ENCODE peak calls at places on chromosomes 16 and 17, in six cellular contexts. One of them, this sample, is unnamed.

GRCh38 chr16:68446941-68447675 is 1.2 kb downstream of the SMPD3 start:
- DNase-seq in SK-N-SH: peak; percentile 76
- DNase-seq in left ventricle myocardium inferior: no peak
- DNase-seq in tibial artery: no peak
- DNase-seq in esophagus muscularis mucosa: no peak
- DNase-seq in AG04450: no peak
- DNase-seq in this sample: no peak

GRCh38 chr17:47305302-47305923 is 18.3 kb upstream of the EFCAB13 start:
- DNase-seq in esophagus muscularis mucosa: no peak
- DNase-seq in AG04450: peak; percentile 74
- DNase-seq in tibial artery: no peak
- DNase-seq in left ventricle myocardium inferior: no peak
- DNase-seq in SK-N-SH: no peak
- DNase-seq in this sample: no peak

GRCh38 chr17:12729086-12729485 is 60.2 kb upstream of the ARHGAP44 start:
- DNase-seq in esophagus muscularis mucosa: peak; percentile 66
- DNase-seq in SK-N-SH: no peak
- DNase-seq in AG04450: no peak
- DNase-seq in left ventricle myocardium inferior: no peak
- DNase-seq in tibial artery: no peak
- DNase-seq in this sample: no peak

GRCh38 chr17:21214777-21215541 is 998 bp upstream of the TMEM11 start:
- DNase-seq in left ventricle myocardium inferior: no peak
- DNase-seq in AG04450: no peak
- DNase-seq in SK-N-SH: no peak
- DNase-seq in esophagus muscularis mucosa: no peak
- DNase-seq in tibial artery: peak; percentile 72
- DNase-seq in this sample: no peak

GRCh38 chr17:54948380-54948779 is 20.1 kb downstream of the COX11 start:
- DNase-seq in AG04450: peak; percentile 77
- DNase-seq in SK-N-SH: no peak
- DNase-seq in tibial artery: no peak
- DNase-seq in left ventricle myocardium inferior: no peak
- DNase-seq in esophagus muscularis mucosa: no peak
- DNase-seq in this sample: no peak

GRCh38 chr17:77061711-77062110 is 79.1 kb upstream of the SEC14L1 start:
- DNase-seq in SK-N-SH: no peak
- DNase-seq in left ventricle myocardium inferior: no peak
- DNase-seq in tibial artery: no peak
- DNase-seq in AG04450: no peak
- DNase-seq in esophagus muscularis mucosa: no peak
- DNase-seq in this sample: no peak

GRCh38 chr17:61836266-61837174 is 26.8 kb downstream of the BRIP1 start:
- DNase-seq in SK-N-SH: no peak
- DNase-seq in tibial artery: no peak
- DNase-seq in left ventricle myocardium inferior: no peak
- DNase-seq in esophagus muscularis mucosa: no peak
- DNase-seq in AG04450: no peak
- DNase-seq in this sample: no peak

GRCh38 chr16:10754941-10755340 is 11.3 kb downstream of the NUBP1 start:
- DNase-seq in tibial artery: no peak
- DNase-seq in SK-N-SH: no peak
- DNase-seq in AG04450: no peak
- DNase-seq in esophagus muscularis mucosa: no peak
- DNase-seq in left ventricle myocardium inferior: no peak
- DNase-seq in this sample: no peak

GRCh38 chr16:1107141-1107540 is 11.1 kb upstream of the C1QTNF8 start:
- DNase-seq in esophagus muscularis mucosa: no peak
- DNase-seq in SK-N-SH: no peak
- DNase-seq in left ventricle myocardium inferior: no peak
- DNase-seq in tibial artery: no peak
- DNase-seq in AG04450: no peak
- DNase-seq in this sample: no peak

GRCh38 chr17:16534236-16534635 is 34.8 kb downstream of the ZNF287 start:
- DNase-seq in tibial artery: no peak
- DNase-seq in AG04450: no peak
- DNase-seq in left ventricle myocardium inferior: no peak
- DNase-seq in esophagus muscularis mucosa: no peak
- DNase-seq in SK-N-SH: no peak
- DNase-seq in this sample: no peak

GRCh38 chr16:46908540-46909372 is 24.6 kb downstream of the GPT2 start:
- DNase-seq in AG04450: peak; percentile 30
- DNase-seq in left ventricle myocardium inferior: no peak
- DNase-seq in tibial artery: no peak
- DNase-seq in esophagus muscularis mucosa: no peak
- DNase-seq in SK-N-SH: peak; percentile 84
- DNase-seq in this sample: peak; percentile 23

GRCh38 chr16:29926675-29927522 is 873 bp upstream of the KCTD13 start:
- DNase-seq in left ventricle myocardium inferior: no peak
- DNase-seq in tibial artery: no peak
- DNase-seq in SK-N-SH: peak; percentile 47
- DNase-seq in esophagus muscularis mucosa: no peak
- DNase-seq in AG04450: no peak
- DNase-seq in this sample: no peak

GRCh38 chr17:60585887-60586286 is 14.1 kb upstream of the PPM1D start:
- DNase-seq in AG04450: no peak
- DNase-seq in SK-N-SH: no peak
- DNase-seq in esophagus muscularis mucosa: no peak
- DNase-seq in left ventricle myocardium inferior: no peak
- DNase-seq in tibial artery: no peak
- DNase-seq in this sample: no peak

GRCh38 chr16:2981177-2981898 is 1.1 kb upstream of the PKMYT1 start:
- DNase-seq in esophagus muscularis mucosa: no peak
- DNase-seq in SK-N-SH: no peak
- DNase-seq in AG04450: no peak
- DNase-seq in tibial artery: no peak
- DNase-seq in left ventricle myocardium inferior: no peak
- DNase-seq in this sample: no peak

GRCh38 chr17:6930754-6931153 is 65.1 kb upstream of the ALOX12 start:
- DNase-seq in tibial artery: no peak
- DNase-seq in esophagus muscularis mucosa: no peak
- DNase-seq in left ventricle myocardium inferior: no peak
- DNase-seq in SK-N-SH: no peak
- DNase-seq in AG04450: no peak
- DNase-seq in this sample: no peak

GRCh38 chr16:64830653-64831052 is 291.2 kb downstream of the CDH11 start:
- DNase-seq in SK-N-SH: no peak
- DNase-seq in left ventricle myocardium inferior: no peak
- DNase-seq in tibial artery: no peak
- DNase-seq in esophagus muscularis mucosa: no peak
- DNase-seq in AG04450: peak; percentile 54
- DNase-seq in this sample: no peak
- H3K27ac ChIP-seq in SK-N-SH: no peak overlapping the region
- H3K27ac ChIP-seq in left ventricle myocardium inferior: no peak overlapping the region
- H3K27ac ChIP-seq in tibial artery: no peak overlapping the region
- H3K27ac ChIP-seq in esophagus muscularis mucosa: no peak overlapping the region
- H3K27ac ChIP-seq in AG04450: no peak overlapping the region
- H3K27ac ChIP-seq in this sample: no peak overlapping the region

GRCh38 chr17:31475378-31476162 is 84.1 kb downstream of the RAB11FIP4 start:
- DNase-seq in esophagus muscularis mucosa: no peak
- DNase-seq in AG04450: no peak
- DNase-seq in left ventricle myocardium inferior: no peak
- DNase-seq in tibial artery: no peak
- DNase-seq in SK-N-SH: no peak
- DNase-seq in this sample: no peak

GRCh38 chr17:31479524-31479923 is 88.0 kb downstream of the RAB11FIP4 start:
- DNase-seq in SK-N-SH: no peak
- DNase-seq in tibial artery: no peak
- DNase-seq in esophagus muscularis mucosa: no peak
- DNase-seq in left ventricle myocardium inferior: no peak
- DNase-seq in AG04450: no peak
- DNase-seq in this sample: no peak

GRCh38 chr17:31477417-31478055 is 86.1 kb downstream of the RAB11FIP4 start:
- DNase-seq in tibial artery: no peak
- DNase-seq in esophagus muscularis mucosa: no peak
- DNase-seq in AG04450: no peak
- DNase-seq in left ventricle myocardium inferior: no peak
- DNase-seq in SK-N-SH: no peak
- DNase-seq in this sample: no peak

GRCh38 chr17:31479009-31479408 is 87.5 kb downstream of the RAB11FIP4 start:
- DNase-seq in esophagus muscularis mucosa: no peak
- DNase-seq in tibial artery: no peak
- DNase-seq in left ventricle myocardium inferior: no peak
- DNase-seq in SK-N-SH: no peak
- DNase-seq in AG04450: no peak
- DNase-seq in this sample: no peak

GRCh38 chr17:31476525-31477416 is 85.3 kb downstream of the RAB11FIP4 start:
- DNase-seq in left ventricle myocardium inferior: no peak
- DNase-seq in tibial artery: no peak
- DNase-seq in esophagus muscularis mucosa: no peak
- DNase-seq in AG04450: no peak
- DNase-seq in SK-N-SH: no peak
- DNase-seq in this sample: no peak
- H3K27ac ChIP-seq in left ventricle myocardium inferior: no peak overlapping the region
- H3K27ac ChIP-seq in tibial artery: no peak overlapping the region
- H3K27ac ChIP-seq in esophagus muscularis mucosa: no peak overlapping the region
- H3K27ac ChIP-seq in AG04450: no peak overlapping the region
- H3K27ac ChIP-seq in SK-N-SH: no peak overlapping the region
- H3K27ac ChIP-seq in this sample: no peak overlapping the region

DNA sequence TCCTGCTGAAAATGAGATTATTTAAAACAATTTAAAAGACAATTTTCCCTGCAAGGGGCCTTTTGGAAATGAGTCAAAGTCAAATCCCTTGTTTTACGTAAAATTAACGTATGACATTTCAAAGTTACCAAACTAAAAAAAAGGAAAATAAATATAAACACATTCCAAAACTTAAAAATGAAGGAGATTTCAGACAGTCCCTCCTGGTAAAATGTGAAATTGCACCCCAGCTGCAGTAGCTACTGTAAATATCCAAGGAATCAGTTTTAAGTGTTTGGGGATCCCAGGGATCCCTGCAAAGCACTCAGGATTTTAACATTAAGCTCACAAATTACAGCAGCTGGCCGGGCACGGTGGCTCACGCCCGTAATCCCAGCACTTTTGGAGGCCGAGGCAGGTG is 63.3 kb downstream of the NXN start:
- DNase-seq in AG04450: no peak
- DNase-seq in esophagus muscularis mucosa: no peak
- DNase-seq in SK-N-SH: no peak
- DNase-seq in left ventricle myocardium inferior: no peak
- DNase-seq in tibial artery: no peak
- DNase-seq in this sample: no peak
- H3K27ac ChIP-seq in AG04450: no peak overlapping the region
- H3K27ac ChIP-seq in esophagus muscularis mucosa: peak overlapping the region; percentile 77
- H3K27ac ChIP-seq in SK-N-SH: no peak overlapping the region
- H3K27ac ChIP-seq in left ventricle myocardium inferior: peak overlapping the region; percentile 84
- H3K27ac ChIP-seq in tibial artery: no peak overlapping the region
- H3K27ac ChIP-seq in this sample: no peak overlapping the region

DNA sequence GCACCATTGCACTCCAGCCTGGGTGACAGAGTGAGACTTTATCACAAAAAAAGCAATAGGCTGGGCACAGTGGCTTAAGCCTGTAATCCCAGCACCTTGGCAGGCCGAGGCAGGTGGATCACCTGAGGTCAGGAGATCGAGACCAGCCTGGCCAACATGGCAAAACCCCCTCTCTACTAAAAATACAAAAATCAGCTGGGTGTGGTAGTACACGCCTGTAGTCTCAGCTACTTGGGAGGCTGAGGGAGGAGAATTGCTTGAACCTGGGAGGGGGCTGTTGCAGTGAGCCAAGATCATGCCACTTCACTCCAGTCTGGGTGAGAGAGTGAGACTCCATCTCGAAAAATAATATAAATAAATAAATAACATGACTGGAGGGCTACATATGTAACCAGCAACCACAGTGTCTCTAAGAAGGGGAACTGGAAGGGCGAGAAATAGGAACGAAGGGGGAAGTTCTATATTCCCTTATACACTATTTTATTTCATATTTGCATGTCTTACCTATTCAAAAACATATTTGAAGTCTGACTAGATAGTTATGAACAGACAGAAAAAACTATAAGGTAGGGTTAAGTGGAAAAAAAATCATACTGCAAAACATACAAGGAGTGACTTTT is 25.9 kb downstream of the MYH11 start:
- DNase-seq in tibial artery: peak; percentile 39
- DNase-seq in AG04450: no peak
- DNase-seq in esophagus muscularis mucosa: no peak
- DNase-seq in left ventricle myocardium inferior: no peak
- DNase-seq in SK-N-SH: no peak
- DNase-seq in this sample: no peak
- H3K27ac ChIP-seq in tibial artery: peak overlapping the region; percentile 97
- H3K27ac ChIP-seq in AG04450: no peak overlapping the region
- H3K27ac ChIP-seq in esophagus muscularis mucosa: peak overlapping the region; percentile 95
- H3K27ac ChIP-seq in left ventricle myocardium inferior: no peak overlapping the region
- H3K27ac ChIP-seq in SK-N-SH: no peak overlapping the region
- H3K27ac ChIP-seq in this sample: no peak overlapping the region

GRCh38 chr17:17959520-17960361 is 12.5 kb downstream of the TOM1L2 start:
- DNase-seq in left ventricle myocardium inferior: no peak
- DNase-seq in SK-N-SH: no peak
- DNase-seq in tibial artery: no peak
- DNase-seq in AG04450: no peak
- DNase-seq in esophagus muscularis mucosa: no peak
- DNase-seq in this sample: peak; percentile 40
- H3K27ac ChIP-seq in left ventricle myocardium inferior: peak overlapping the region; percentile 78
- H3K27ac ChIP-seq in SK-N-SH: peak overlapping the region; percentile 64
- H3K27ac ChIP-seq in tibial artery: peak overlapping the region; percentile 44
- H3K27ac ChIP-seq in AG04450: peak overlapping the region; percentile 77
- H3K27ac ChIP-seq in esophagus muscularis mucosa: peak overlapping the region; percentile 72
- H3K27ac ChIP-seq in this sample: peak overlapping the region; percentile 79

DNA sequence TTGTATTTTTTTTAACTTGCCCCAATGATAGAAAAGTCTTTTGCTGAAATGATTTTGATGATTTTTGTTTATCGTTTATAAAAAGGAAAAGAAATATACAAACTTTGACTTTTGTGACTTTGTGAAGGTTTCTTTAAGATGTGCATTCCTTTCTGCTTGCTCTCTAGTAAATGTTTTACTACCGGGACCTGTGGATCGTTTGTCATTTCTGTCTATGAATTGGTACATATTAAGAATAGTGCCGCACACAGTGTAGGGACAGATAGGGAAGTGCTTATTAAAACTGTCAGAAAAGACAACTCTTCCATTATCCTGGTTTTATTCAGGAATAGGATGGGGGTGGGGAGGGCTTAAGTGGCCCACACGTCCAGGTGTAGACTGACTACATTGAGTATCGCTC is 8.1 kb upstream of the PSMC5 start:
- DNase-seq in AG04450: no peak
- DNase-seq in esophagus muscularis mucosa: no peak
- DNase-seq in tibial artery: no peak
- DNase-seq in SK-N-SH: no peak
- DNase-seq in left ventricle myocardium inferior: no peak
- DNase-seq in this sample: no peak
- H3K27ac ChIP-seq in AG04450: no peak overlapping the region
- H3K27ac ChIP-seq in esophagus muscularis mucosa: no peak overlapping the region
- H3K27ac ChIP-seq in tibial artery: no peak overlapping the region
- H3K27ac ChIP-seq in SK-N-SH: no peak overlapping the region
- H3K27ac ChIP-seq in left ventricle myocardium inferior: peak overlapping the region; percentile 32
- H3K27ac ChIP-seq in this sample: no peak overlapping the region

DNA sequence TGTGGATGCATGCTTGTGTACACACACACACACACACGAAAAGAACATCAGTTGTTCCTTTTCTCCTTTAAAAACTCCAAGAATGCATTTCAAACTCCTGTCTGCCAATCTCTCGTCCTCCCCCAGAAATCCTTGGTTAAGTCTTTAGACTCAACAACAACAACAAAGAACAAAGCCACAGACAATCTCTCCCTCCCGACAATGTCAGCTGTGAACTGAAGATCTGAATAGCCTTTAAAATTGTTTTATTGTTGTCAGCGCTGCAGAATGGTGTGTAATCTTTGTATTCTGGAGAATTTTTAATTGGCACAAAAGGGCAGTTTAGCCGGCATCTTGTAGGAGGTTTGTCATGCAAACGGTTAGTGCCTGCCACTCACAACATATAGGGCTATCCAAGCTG is 219.5 kb downstream of the MSI2 start:
- DNase-seq in esophagus muscularis mucosa: no peak
- DNase-seq in SK-N-SH: no peak
- DNase-seq in AG04450: no peak
- DNase-seq in tibial artery: no peak
- DNase-seq in left ventricle myocardium inferior: no peak
- DNase-seq in this sample: no peak
- H3K27ac ChIP-seq in esophagus muscularis mucosa: no peak overlapping the region
- H3K27ac ChIP-seq in SK-N-SH: peak overlapping the region; percentile 8
- H3K27ac ChIP-seq in AG04450: no peak overlapping the region
- H3K27ac ChIP-seq in tibial artery: no peak overlapping the region
- H3K27ac ChIP-seq in left ventricle myocardium inferior: no peak overlapping the region
- H3K27ac ChIP-seq in this sample: no peak overlapping the region